ENCODE peak calls at places on chromosomes 2 and 18, in four cellular contexts. One of them, this sample, is unnamed.
A peak's percentile ranks its signal among the peaks of the same experiment; 100 is the strongest.

GRCh38 chr2:96152301-96153165 is 7.3 kb upstream of the DUSP2 start:
- DNase-seq in GM12891: no peak
- DNase-seq in fibroblast of mammary gland: no peak
- DNase-seq in upper lobe of right lung: peak; percentile 46
- DNase-seq in this sample: no peak

GRCh38 chr2:125745514-125745913 is 910.4 kb upstream of the GYPC start:
- DNase-seq in GM12891: no peak
- DNase-seq in fibroblast of mammary gland: peak; percentile 1
- DNase-seq in upper lobe of right lung: no peak
- DNase-seq in this sample: no peak

GRCh38 chr2:42601076-42601475 is 32.6 kb downstream of the MTA3 start:
- DNase-seq in GM12891: no peak
- DNase-seq in fibroblast of mammary gland: peak; percentile 53
- DNase-seq in upper lobe of right lung: no peak
- DNase-seq in this sample: no peak

GRCh38 chr2:119782308-119783027 is 22.7 kb downstream of the PTPN4 start:
- DNase-seq in GM12891: no peak
- DNase-seq in fibroblast of mammary gland: peak; percentile 23
- DNase-seq in upper lobe of right lung: no peak
- DNase-seq in this sample: no peak

GRCh38 chr2:200136655-200137054 is 169.8 kb upstream of the SPATS2L start:
- DNase-seq in GM12891: no peak
- DNase-seq in fibroblast of mammary gland: no peak
- DNase-seq in upper lobe of right lung: no peak
- DNase-seq in this sample: no peak

GRCh38 chr18:11154983-11155759 is 5.8 kb upstream of the PIEZO2 start:
- DNase-seq in GM12891: no peak
- DNase-seq in fibroblast of mammary gland: no peak
- DNase-seq in upper lobe of right lung: no peak
- DNase-seq in this sample: no peak

GRCh38 chr2:100875516-100876230 is 55.7 kb downstream of the NPAS2 start:
- DNase-seq in GM12891: no peak
- DNase-seq in fibroblast of mammary gland: no peak
- DNase-seq in upper lobe of right lung: peak; percentile 71
- DNase-seq in this sample: no peak

GRCh38 chr2:205685314-205686230 is 3.3 kb downstream of the NRP2 start:
- DNase-seq in GM12891: no peak
- DNase-seq in fibroblast of mammary gland: peak; percentile 53
- DNase-seq in upper lobe of right lung: peak; percentile 79
- DNase-seq in this sample: peak; percentile 78

GRCh38 chr2:107325983-107326786 is 440.2 kb upstream of the ST6GAL2 start:
- DNase-seq in GM12891: no peak
- DNase-seq in fibroblast of mammary gland: peak; percentile 89
- DNase-seq in upper lobe of right lung: no peak
- DNase-seq in this sample: no peak

GRCh38 chr18:46723856-46724415 is 32.9 kb downstream of the ST8SIA5 start:
- DNase-seq in GM12891: no peak
- DNase-seq in fibroblast of mammary gland: no peak
- DNase-seq in upper lobe of right lung: no peak
- DNase-seq in this sample: no peak

GRCh38 chr18:32922951-32923430 is 150.2 kb upstream of the KLHL14 start:
- DNase-seq in GM12891: no peak
- DNase-seq in fibroblast of mammary gland: no peak
- DNase-seq in upper lobe of right lung: no peak
- DNase-seq in this sample: no peak

GRCh38 chr2:172293952-172294351 is 133.4 kb upstream of the ITGA6 start:
- DNase-seq in GM12891: no peak
- DNase-seq in fibroblast of mammary gland: peak; percentile 69
- DNase-seq in upper lobe of right lung: no peak
- DNase-seq in this sample: no peak

GRCh38 chr18:32301361-32301760 is 111.5 kb downstream of the MEP1B start:
- DNase-seq in GM12891: no peak
- DNase-seq in fibroblast of mammary gland: no peak
- DNase-seq in upper lobe of right lung: no peak
- DNase-seq in this sample: no peak

GRCh38 chr2:235740821-235741220 is 247.0 kb downstream of the AGAP1 start:
- DNase-seq in GM12891: no peak
- DNase-seq in fibroblast of mammary gland: no peak
- DNase-seq in upper lobe of right lung: no peak
- DNase-seq in this sample: peak; percentile 56

GRCh38 chr2:236351966-236352525 is 87.8 kb upstream of the ASB18 start:
- DNase-seq in GM12891: no peak
- DNase-seq in fibroblast of mammary gland: no peak
- DNase-seq in upper lobe of right lung: no peak
- DNase-seq in this sample: no peak

GRCh38 chr2:216183459-216183858 is 74.3 kb downstream of the XRCC5 start:
- DNase-seq in GM12891: no peak
- DNase-seq in fibroblast of mammary gland: no peak
- DNase-seq in upper lobe of right lung: no peak
- DNase-seq in this sample: no peak

GRCh38 chr2:66576381-66577330 is 141.7 kb downstream of the MEIS1 start:
- DNase-seq in GM12891: no peak
- DNase-seq in fibroblast of mammary gland: peak; percentile 62
- DNase-seq in upper lobe of right lung: no peak
- DNase-seq in this sample: peak; percentile 18

GRCh38 chr2:11873346-11873745 is 126.9 kb downstream of the LPIN1 start:
- DNase-seq in GM12891: no peak
- DNase-seq in fibroblast of mammary gland: no peak
- DNase-seq in upper lobe of right lung: no peak
- DNase-seq in this sample: no peak

GRCh38 chr18:46073474-46074331 is 1.6 kb upstream of the PSTPIP2 start:
- DNase-seq in GM12891: no peak
- DNase-seq in fibroblast of mammary gland: peak; percentile 70
- DNase-seq in upper lobe of right lung: no peak
- DNase-seq in this sample: no peak

GRCh38 chr18:70169747-70170146 is 35.7 kb downstream of the RTTN start:
- DNase-seq in GM12891: no peak
- DNase-seq in fibroblast of mammary gland: no peak
- DNase-seq in upper lobe of right lung: no peak
- DNase-seq in this sample: no peak

GRCh38 chr2:74216642-74217041 is 18.2 kb downstream of the MTHFD2 start:
- DNase-seq in GM12891: no peak
- DNase-seq in fibroblast of mammary gland: no peak
- DNase-seq in upper lobe of right lung: no peak
- DNase-seq in this sample: no peak

GRCh38 chr2:174263989-174264388 is 15.7 kb upstream of the OLA1 start:
- DNase-seq in GM12891: no peak
- DNase-seq in fibroblast of mammary gland: peak; percentile 85
- DNase-seq in upper lobe of right lung: no peak
- DNase-seq in this sample: no peak

GRCh38 chr2:9419558-9419957 is 3.8 kb downstream of the ITGB1BP1 start:
- DNase-seq in GM12891: no peak
- DNase-seq in fibroblast of mammary gland: no peak
- DNase-seq in upper lobe of right lung: no peak
- DNase-seq in this sample: no peak

GRCh38 chr2:25042321-25043240 is 705 bp downstream of the EFR3B start:
- DNase-seq in GM12891: peak; percentile 25
- DNase-seq in fibroblast of mammary gland: peak; percentile 13
- DNase-seq in upper lobe of right lung: peak; percentile 68
- DNase-seq in this sample: no peak

GRCh38 chr2:24926220-24926601 is 6.2 kb upstream of the ADCY3 start:
- DNase-seq in GM12891: no peak
- DNase-seq in fibroblast of mammary gland: no peak
- DNase-seq in upper lobe of right lung: no peak
- DNase-seq in this sample: no peak

GRCh38 chr2:68937346-68938055 is 15.2 kb downstream of the GKN2 start:
- DNase-seq in GM12891: no peak
- DNase-seq in fibroblast of mammary gland: no peak
- DNase-seq in upper lobe of right lung: no peak
- DNase-seq in this sample: no peak

GRCh38 chr2:239563561-239563960 is 162.7 kb upstream of the HDAC4 start:
- DNase-seq in GM12891: no peak
- DNase-seq in fibroblast of mammary gland: no peak
- DNase-seq in upper lobe of right lung: peak; percentile 44
- DNase-seq in this sample: no peak

GRCh38 chr18:35443434-35443833 is 54.3 kb downstream of the INO80C start:
- DNase-seq in GM12891: no peak
- DNase-seq in fibroblast of mammary gland: no peak
- DNase-seq in upper lobe of right lung: no peak
- DNase-seq in this sample: no peak

GRCh38 chr2:70087703-70088507 is 628 bp downstream of the PCBP1 start:
- DNase-seq in GM12891: no peak
- DNase-seq in fibroblast of mammary gland: peak; percentile 53
- DNase-seq in upper lobe of right lung: peak; percentile 85
- DNase-seq in this sample: no peak

GRCh38 chr2:173652311-173652710 is 297.6 kb downstream of the CDCA7 start:
- DNase-seq in GM12891: no peak
- DNase-seq in fibroblast of mammary gland: peak; percentile 92
- DNase-seq in upper lobe of right lung: no peak
- DNase-seq in this sample: peak; percentile 23

This sample was measured in 8988T.